ENCODE peak calls at places on chromosomes 13 and 19, in four cellular contexts. M is ovary, N is left colon, J is endothelial cell. Z is an unnamed sample.

GRCh38 chr19:14561832-14562351 is 10.0 kb downstream of the NDUFB7 start:
- DNase-seq in N (no peak), M (no peak), J (no peak), Z (no peak)

GRCh38 chr13:26021516-26021915 is 30.3 kb downstream of the SHISA2 start:
- DNase-seq in J (no peak), N (no peak), M (no peak), Z (peak; percentile 31)

GRCh38 chr19:15197275-15198005 is 3.4 kb downstream of the NOTCH3 start:
- DNase-seq in J (no peak), N (no peak), M (no peak), Z (no peak)

GRCh38 chr13:29589234-29589633 is 6.3 kb downstream of the SLC7A1 start:
- DNase-seq in M (no peak), N (no peak), J (no peak), Z (peak; percentile 72)

GRCh38 chr19:13619203-13619632 is 112.9 kb upstream of the CACNA1A start:
- DNase-seq in J (no peak), N (no peak), M (no peak), Z (peak; percentile 65)

GRCh38 chr19:35556025-35556590 is 7.3 kb downstream of the ATP4A start:
- DNase-seq in N (no peak), J (no peak), M (no peak), Z (no peak)

GRCh38 chr13:113756441-113757097 is 2.5 kb upstream of the TMEM255B start:
- DNase-seq in N (no peak), J (no peak), M (no peak), Z (no peak)

GRCh38 chr13:57682128-57682716 is 50.7 kb downstream of the PCDH17 start:
- DNase-seq in N (no peak), J (no peak), M (no peak), Z (no peak)

GRCh38 chr19:36771275-36772231 is 1.1 kb downstream of the ZNF850 start:
- DNase-seq in M (peak; percentile 87), J (peak; percentile 33), N (peak; percentile 45), Z (peak; percentile 95)

GRCh38 chr13:110289174-110289573 is 17.8 kb downstream of the COL4A1 start:
- DNase-seq in M (no peak), J (no peak), N (no peak), Z (no peak)

GRCh38 chr13:99986751-99987150 is 5.2 kb downstream of the ZIC2 start:
- DNase-seq in N (no peak), M (no peak), J (no peak), Z (no peak)

GRCh38 chr19:47111682-47112165 is 1.9 kb downstream of the ZC3H4 start:
- DNase-seq in N (no peak), J (no peak), M (no peak), Z (no peak)

GRCh38 chr19:3239367-3239766 is 14.9 kb downstream of the CELF5 start:
- DNase-seq in M (no peak), N (no peak), J (no peak), Z (no peak)

GRCh38 chr19:16527971-16528521 is 14.2 kb downstream of the CHERP start:
- DNase-seq in M (no peak), J (peak; percentile 46), N (no peak), Z (no peak)